ENCODE peak calls at places on chromosomes 3 and 15, in five cellular contexts. J is H1, G is K562, I is GM12878, T is HepG2. U is an unnamed sample.

GRCh38 chr3:105830836-105831235 is 38.0 kb downstream of the CBLB start:
- DNase-seq in J (no peak), T (no peak), I (no peak), G (no peak), U (no peak)

GRCh38 chr3:178170698-178171535 is 365.3 kb upstream of the KCNMB2 start:
- DNase-seq in I (no peak), G (peak), J (no peak), T (no peak), U (peak)

GRCh38 chr3:187084580-187084979 is 54.7 kb downstream of the RPL39L start:
- DNase-seq in I (no peak), G (no peak), J (no peak), T (no peak), U (no peak)

GRCh38 chr3:49754536-49754935 is 30.8 kb upstream of the GMPPB start:
- DNase-seq in J (no peak), G (no peak), T (no peak), I (no peak), U (no peak)

GRCh38 chr15:97893988-97894387 is 66.5 kb upstream of the ARRDC4 start:
- DNase-seq in T (no peak), I (no peak), G (no peak), J (no peak), U (no peak)

GRCh38 chr3:101779808-101780366 is 876 bp downstream of the NXPE3 start:
- DNase-seq in G (no peak), I (no peak), J (no peak), T (no peak), U (no peak)

GRCh38 chr3:177127008-177127407 is 70.3 kb downstream of the TBL1XR1 start:
- DNase-seq in G (no peak), I (no peak), J (no peak), T (no peak), U (no peak)

GRCh38 chr3:149895807-149896206 is 74.9 kb downstream of the PFN2 start:
- DNase-seq in G (no peak), J (no peak), T (no peak), I (no peak), U (no peak)

GRCh38 chr15:65418596-65418995 is 4.2 kb downstream of the IGDCC4 start:
- DNase-seq in T (no peak), G (no peak), J (no peak), I (no peak), U (no peak)

GRCh38 chr15:56653082-56653481 is 80.2 kb downstream of the ZNF280D start:
- DNase-seq in T (no peak), G (no peak), J (no peak), I (no peak), U (no peak)

GRCh38 chr3:1017879-1018278 is 74.9 kb upstream of the CNTN6 start:
- DNase-seq in T (no peak), I (no peak), G (no peak), J (no peak), U (no peak)

GRCh38 chr3:133273346-133273745 is 126.5 kb upstream of the BFSP2 start:
- DNase-seq in T (no peak), I (no peak), J (no peak), G (no peak), U (no peak)

GRCh38 chr15:85024003-85024402 is 42.3 kb downstream of the PDE8A start:
- DNase-seq in T (no peak), I (no peak), G (peak), J (no peak), U (no peak)

GRCh38 chr15:38212759-38213158 is 39.9 kb upstream of the SPRED1 start:
- DNase-seq in T (no peak), G (no peak), I (no peak), J (no peak), U (no peak)

GRCh38 chr15:77419050-77419835 is 661 bp downstream of the PEAK1 start:
- DNase-seq in G (peak), J (peak), I (no peak), T (no peak), U (peak)

GRCh38 chr3:179046497-179047353 is 24.9 kb downstream of the ZMAT3 start:
- DNase-seq in I (peak), G (no peak), T (no peak), J (no peak), U (no peak)

GRCh38 chr3:149894211-149894610 is 76.5 kb downstream of the PFN2 start:
- DNase-seq in I (no peak), J (no peak), T (no peak), G (no peak), U (no peak)

GRCh38 chr15:76429661-76430060 is 93.1 kb downstream of the ISL2 start:
- DNase-seq in I (no peak), J (no peak), G (no peak), T (no peak), U (no peak)

GRCh38 chr3:149020196-149020838 is 29.0 kb downstream of the GYG1 start:
- DNase-seq in I (no peak), G (no peak), J (no peak), T (no peak), U (no peak)

GRCh38 chr3:78140866-78141658 is 1101.2 kb downstream of the ROBO2 start:
- DNase-seq in I (no peak), J (no peak), T (no peak), G (no peak), U (no peak)

GRCh38 chr3:14412831-14413380 is 10.5 kb downstream of the SLC6A6 start:
- DNase-seq in I (no peak), J (peak), G (no peak), T (no peak), U (no peak)

GRCh38 chr3:34582054-34582453 is 783.6 kb downstream of the PDCD6IP start:
- DNase-seq in T (no peak), J (no peak), I (no peak), G (no peak), U (peak)

GRCh38 chr3:63912768-63913588 is 795 bp upstream of the SCAANT1 start:
- DNase-seq in I (no peak), J (peak), G (peak), T (peak), U (peak)

GRCh38 chr3:32239638-32240550 is 1.4 kb downstream of the CMTM8 start:
- DNase-seq in J (peak), G (peak), T (peak), I (no peak), U (peak)

GRCh38 chr3:127422663-127423375 is 135.0 kb upstream of the PRR20G start:
- DNase-seq in G (no peak), T (no peak), I (no peak), J (peak), U (no peak)

GRCh38 chr3:101200461-101200860 is 119.9 kb downstream of the IMPG2 start:
- DNase-seq in T (no peak), G (no peak), J (no peak), I (no peak), U (no peak)

GRCh38 chr3:173690542-173690941 is 293.0 kb downstream of the NLGN1 start:
- DNase-seq in I (no peak), T (no peak), G (no peak), J (no peak), U (no peak)

GRCh38 chr3:197249542-197249941 is 48.9 kb downstream of the DLG1 start:
- DNase-seq in T (no peak), G (no peak), I (no peak), J (no peak), U (no peak)

GRCh38 chr3:89697321-89697916 is 590.0 kb downstream of the EPHA3 start:
- DNase-seq in G (no peak), I (no peak), J (no peak), T (no peak), U (no peak)

GRCh38 chr3:89699229-89699628 is 591.8 kb downstream of the EPHA3 start:
- DNase-seq in I (no peak), T (no peak), G (no peak), J (no peak), U (no peak)

GRCh38 chr3:89702404-89702803 is 595.0 kb downstream of the EPHA3 start:
- DNase-seq in I (no peak), T (no peak), J (no peak), G (no peak), U (no peak)

GRCh38 chr3:89698208-89698830 is 590.9 kb downstream of the EPHA3 start:
- DNase-seq in J (no peak), T (no peak), I (no peak), G (no peak), U (no peak)

DNA sequence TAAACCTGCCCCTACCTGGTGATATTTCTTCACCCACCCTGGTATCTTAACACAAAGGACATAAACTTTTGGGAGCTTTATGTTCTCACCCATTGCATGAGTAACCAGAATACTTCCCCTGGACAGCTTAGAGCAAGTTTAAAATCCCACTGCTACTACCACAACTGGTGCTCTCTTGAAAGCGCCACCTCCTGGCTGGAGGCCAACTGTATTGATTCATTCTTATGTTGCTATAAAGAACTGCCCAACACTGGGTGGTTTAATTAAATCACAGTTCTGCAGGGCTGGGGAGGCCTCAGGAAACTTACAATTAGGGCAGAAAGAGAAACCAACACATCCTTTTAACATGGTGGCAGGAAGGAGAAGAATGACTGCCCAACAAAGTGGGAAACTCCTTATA is 592.4 kb downstream of the EPHA3 start:
- DNase-seq in J (no peak), I (no peak), T (no peak), G (no peak), U (no peak)
- TF ChIP-seq CEBPB in J (no peak), I (no peak), T (no peak), G (no peak), U (no peak)

GRCh38 chr3:189365609-189366564 is 194.1 kb downstream of the TPRG1 start:
- DNase-seq in T (no peak), I (no peak), G (no peak), J (no peak), U (no peak)

GRCh38 chr3:189363856-189364255 is 192.1 kb downstream of the TPRG1 start:
- DNase-seq in J (no peak), T (no peak), I (no peak), G (no peak), U (no peak)

GRCh38 chr3:189369636-189370035 is 197.9 kb downstream of the TPRG1 start:
- DNase-seq in T (no peak), G (no peak), J (no peak), I (no peak), U (no peak)

GRCh38 chr3:189372205-189372764 is 200.5 kb downstream of the TPRG1 start:
- DNase-seq in I (no peak), T (no peak), J (no peak), G (no peak), U (no peak)

GRCh38 chr3:189368384-189368783 is 196.6 kb downstream of the TPRG1 start:
- DNase-seq in I (no peak), G (no peak), T (no peak), J (no peak), U (no peak)
- TF ChIP-seq HDAC2 in I (no peak), G (no peak), T (no peak), J (no peak), U (no peak)

GRCh38 chr3:24034464-24034863 is 89.4 kb downstream of the NR1D2 start:
- DNase-seq in I (no peak), G (no peak), T (no peak), J (no peak), U (no peak)
- TF ChIP-seq USF2 in I (no peak), G (no peak), T (no peak), J (no peak), U (no peak)

GRCh38 chr3:118607915-118608820 is 426.5 kb downstream of the IGSF11 start:
- DNase-seq in T (no peak), G (no peak), J (no peak), I (no peak), U (no peak)
- TF ChIP-seq CEBPB in T (no peak), G (no peak), J (no peak), I (no peak), U (no peak)

DNA sequence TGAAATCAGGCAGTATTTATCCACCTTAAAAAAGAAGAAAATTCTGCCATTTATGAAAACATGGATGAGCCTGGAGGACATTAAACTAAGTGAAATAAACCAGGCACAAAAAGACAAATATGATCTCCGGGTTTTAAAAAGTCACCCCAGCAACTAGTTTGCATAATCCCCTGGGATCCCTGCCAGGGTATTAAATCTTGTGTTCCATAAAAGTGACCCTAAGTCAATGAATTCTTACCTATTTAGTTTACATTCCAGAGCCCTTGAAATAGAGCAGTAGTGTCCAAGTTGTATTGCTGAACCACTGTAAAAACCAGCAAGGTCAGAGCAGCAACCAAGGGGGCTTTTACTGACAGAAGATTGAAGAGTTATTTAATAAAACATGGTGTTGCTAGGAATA is 716.8 kb upstream of the BCHE start:
- DNase-seq in G (no peak), T (no peak), I (no peak), J (no peak), U (no peak)
- TF ChIP-seq HDAC2 in G (no peak), T (no peak), I (no peak), J (no peak), U (no peak)